ENCODE peak calls at places on chromosomes 13 and 19, in ten cellular contexts. T is neural progenitor cell, H is PC-3, V is HepG2, Y is A673, B is GM23338, W is SK-N-MC, O is GM23248, M is PC-9, F is hepatocyte. J is an unnamed sample.
A peak's percentile ranks its signal among the peaks of the same experiment; 100 is the strongest.

GRCh38 chr13:46472384-46472783 is 80.6 kb upstream of the LRCH1 start:
- DNase-seq in W (no peak), O (no peak), Y (no peak), T (no peak), B (no peak), V (no peak), H (no peak), F (peak; percentile 30), M (no peak), J (no peak)

GRCh38 chr13:33489563-33489962 is 204.0 kb upstream of the STARD13 start:
- DNase-seq in V (no peak), T (peak; percentile 39), H (no peak), B (peak; percentile 47), Y (peak; percentile 64), M (no peak), W (no peak), F (no peak), O (no peak), J (no peak)

GRCh38 chr13:51827254-51827653 is 17.7 kb downstream of the TMEM272 start:
- DNase-seq in M (no peak), T (no peak), W (no peak), B (no peak), F (no peak), V (no peak), H (no peak), Y (no peak), O (no peak), J (no peak)

GRCh38 chr19:33005440-33005839 is 33.4 kb downstream of the FAAP24 start:
- DNase-seq in F (no peak), B (peak; percentile 29), T (no peak), O (no peak), W (peak; percentile 1), Y (peak; percentile 66), V (no peak), H (peak; percentile 59), M (peak; percentile 38), J (no peak)

GRCh38 chr19:38721977-38722773 is 22.1 kb downstream of the CAPN12 start:
- DNase-seq in F (no peak), V (peak; percentile 96), M (no peak), H (no peak), T (peak; percentile 48), Y (no peak), W (no peak), B (no peak), O (no peak), J (no peak)

GRCh38 chr19:15138427-15138826 is 31.2 kb downstream of the SYDE1 start:
- DNase-seq in O (peak; percentile 40), F (no peak), V (no peak), H (peak; percentile 57), B (no peak), M (no peak), W (no peak), Y (no peak), T (no peak), J (no peak)

GRCh38 chr13:99828114-99828513 is 143.5 kb downstream of the ZIC5 start:
- DNase-seq in T (no peak), M (no peak), F (no peak), V (no peak), H (no peak), Y (no peak), B (no peak), O (no peak), W (no peak), J (no peak)

GRCh38 chr19:42494321-42494720 is 34.0 kb downstream of the CEACAM1 start:
- DNase-seq in O (peak; percentile 4), V (no peak), W (no peak), Y (no peak), H (no peak), F (no peak), M (no peak), T (no peak), B (no peak), J (no peak)

GRCh38 chr19:43148233-43148632 is 38.1 kb downstream of the PSG5 start:
- DNase-seq in M (no peak), Y (no peak), T (no peak), O (peak; percentile 83), H (peak; percentile 18), B (no peak), W (no peak), F (no peak), V (no peak), J (peak; percentile 92)

DNA sequence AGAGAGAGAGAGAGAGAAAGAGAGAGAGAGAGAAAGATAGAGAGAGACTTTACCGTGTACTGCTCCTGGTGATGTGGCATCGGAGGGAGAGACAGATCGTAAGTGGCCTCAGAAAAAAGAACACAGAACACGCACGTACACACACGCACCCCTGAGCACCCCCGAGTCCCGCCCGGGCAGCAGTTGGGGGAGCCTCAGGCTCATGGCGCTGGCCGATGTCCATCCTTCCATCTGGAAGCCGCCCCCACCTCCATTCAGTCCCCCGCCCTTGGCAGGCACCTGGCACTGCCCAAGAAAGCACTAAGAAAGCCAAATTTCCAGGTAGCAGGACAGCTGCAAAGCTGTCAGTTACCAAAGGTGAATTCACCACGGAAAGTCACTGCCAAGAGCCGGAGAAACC is 116.9 kb downstream of the IER2 start:
- DNase-seq in T (no peak), M (no peak), B (no peak), Y (no peak), H (no peak), O (no peak), W (no peak), V (no peak), F (no peak), J (no peak)
- TF ChIP-seq EZH2 in T (no peak), M (no peak), B (no peak), Y (no peak), H (no peak), O (no peak), W (no peak), V (no peak), F (no peak), J (no peak)

GRCh38 chr19:17871878-17872250 is at the start of gene SLC5A5:
- DNase-seq in F (no peak), H (peak; percentile 16), B (peak; percentile 42), M (no peak), V (no peak), O (no peak), Y (no peak), T (peak; percentile 45), W (no peak), J (no peak)

GRCh38 chr19:17871032-17871877 is 490 bp upstream of the SLC5A5 start:
- DNase-seq in B (no peak), H (no peak), O (no peak), F (no peak), M (no peak), V (no peak), T (no peak), W (no peak), Y (no peak), J (no peak)

GRCh38 chr19:17874423-17875135 is 2.8 kb downstream of the SLC5A5 start:
- DNase-seq in F (no peak), O (no peak), W (no peak), V (no peak), Y (no peak), H (no peak), T (no peak), M (no peak), B (no peak), J (no peak)

GRCh38 chr19:17873661-17874422 is 2.1 kb downstream of the SLC5A5 start:
- DNase-seq in W (no peak), M (peak; percentile 42), V (no peak), Y (peak; percentile 75), H (peak; percentile 60), B (peak; percentile 94), O (peak; percentile 69), T (peak; percentile 94), F (peak; percentile 69), J (no peak)

DNA sequence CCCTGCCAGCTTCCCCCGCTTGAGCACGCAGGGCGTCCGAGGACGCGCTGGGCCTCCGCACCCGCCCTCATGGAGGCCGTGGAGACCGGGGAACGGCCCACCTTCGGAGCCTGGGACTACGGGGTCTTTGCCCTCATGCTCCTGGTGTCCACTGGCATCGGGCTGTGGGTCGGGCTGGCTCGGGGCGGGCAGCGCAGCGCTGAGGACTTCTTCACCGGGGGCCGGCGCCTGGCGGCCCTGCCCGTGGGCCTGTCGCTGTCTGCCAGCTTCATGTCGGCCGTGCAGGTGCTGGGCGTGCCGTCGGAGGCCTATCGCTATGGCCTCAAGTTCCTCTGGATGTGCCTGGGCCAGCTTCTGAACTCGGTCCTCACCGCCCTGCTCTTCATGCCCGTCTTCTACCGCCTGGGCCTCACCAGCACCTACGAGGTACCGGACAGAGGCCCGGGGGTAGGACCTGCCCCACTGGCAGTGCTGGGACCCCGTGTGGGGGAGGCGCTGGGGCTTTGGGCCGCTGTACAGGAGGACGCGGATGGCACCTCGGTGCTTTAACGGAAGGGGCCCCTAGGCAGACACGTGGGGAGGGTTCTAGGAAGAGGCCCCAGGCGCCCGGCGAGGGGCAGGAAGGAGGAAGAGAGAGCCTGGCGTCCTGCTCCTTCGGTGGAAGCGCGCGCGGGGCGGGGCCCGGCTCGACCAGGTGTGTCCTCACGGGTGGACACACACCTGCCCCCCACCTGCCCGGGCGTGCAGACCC is 681 bp downstream of the SLC5A5 start:
- DNase-seq in V (no peak), W (no peak), F (no peak), T (no peak), H (no peak), O (no peak), B (peak; percentile 39), Y (no peak), M (no peak), J (no peak)
- TF ChIP-seq EZH2 in V (no peak), W (no peak), F (no peak), T (no peak), H (no peak), O (peak; percentile 48), B (no peak), Y (no peak), M (no peak), J (peak; percentile 80)

GRCh38 chr19:844300-844971 is 3.6 kb downstream of the PRTN3 start:
- DNase-seq in Y (no peak), F (no peak), W (no peak), T (peak; percentile 46), B (no peak), H (no peak), V (no peak), O (no peak), M (no peak), J (no peak)
- TF ChIP-seq EZH2 in Y (no peak), F (no peak), W (no peak), T (no peak), B (no peak), H (no peak), V (no peak), O (peak; percentile 46), M (peak; percentile 55), J (no peak)

DNA sequence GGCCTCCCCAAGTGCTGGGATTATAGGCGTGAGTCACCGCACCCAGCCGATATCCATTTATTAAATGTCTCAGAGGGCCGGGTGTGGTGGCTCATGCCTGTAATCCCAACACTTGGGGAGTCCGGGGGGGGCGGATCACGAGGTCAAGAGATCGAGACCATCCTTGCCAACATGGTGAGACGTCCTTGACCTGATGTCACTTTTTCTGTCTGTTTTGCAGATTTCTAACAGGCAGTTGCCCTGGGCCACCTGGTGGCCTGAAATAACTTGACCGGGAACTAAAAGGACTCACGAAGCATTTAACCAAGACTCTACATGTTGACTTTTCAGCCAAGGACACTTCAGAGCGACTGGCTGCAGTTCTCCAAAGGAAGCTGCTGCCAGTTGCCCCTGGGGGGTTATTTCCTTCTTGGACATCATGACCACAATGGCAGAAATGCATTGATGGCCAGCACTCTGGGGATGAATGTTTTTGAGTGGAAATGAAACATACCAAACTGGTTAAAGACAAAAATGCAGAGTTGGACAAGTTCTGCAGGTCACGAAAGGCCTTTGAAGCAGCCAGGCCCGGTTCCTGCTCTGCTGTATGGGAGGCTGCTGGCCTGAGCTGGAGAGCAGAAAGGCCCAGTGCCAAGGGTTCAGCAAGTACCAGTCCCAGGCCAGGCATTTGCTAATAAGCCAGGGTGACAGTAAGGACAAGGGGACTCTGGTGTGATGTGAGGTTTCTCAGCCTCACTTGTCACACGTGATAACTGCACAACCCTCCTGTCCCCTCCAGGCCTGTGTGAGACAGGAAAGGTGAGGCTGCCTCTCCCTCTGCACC is 8.3 kb downstream of the ZNF837 start:
- DNase-seq in T (no peak), M (no peak), H (peak; percentile 35), O (peak; percentile 26), B (peak; percentile 64), F (no peak), V (no peak), Y (no peak), W (no peak), J (no peak)
- TF ChIP-seq EZH2 in T (no peak), M (no peak), H (no peak), O (no peak), B (no peak), F (no peak), V (no peak), Y (no peak), W (no peak), J (no peak)